ENCODE peak calls at places on chromosomes 16 and 17, in five cellular contexts. One of them, this sample, is unnamed.

GRCh38 chr16:11112723-11113348 is 143.2 kb downstream of the SOCS1 start:
- DNase-seq in A549: no peak
- DNase-seq in HepG2: no peak
- DNase-seq in K562: peak
- DNase-seq in H1: no peak
- DNase-seq in this sample: no peak

GRCh38 chr16:1581804-1582203 is 30.1 kb downstream of the IFT140 start:
- DNase-seq in A549: no peak
- DNase-seq in HepG2: no peak
- DNase-seq in K562: no peak
- DNase-seq in H1: no peak
- DNase-seq in this sample: no peak

GRCh38 chr17:40309031-40309937 is at the start of gene RARA:
- DNase-seq in A549: peak
- DNase-seq in HepG2: peak
- DNase-seq in K562: peak
- DNase-seq in H1: peak
- DNase-seq in this sample: no peak

GRCh38 chr16:58077796-58078195 is 51.4 kb downstream of the CFAP20 start:
- DNase-seq in A549: no peak
- DNase-seq in HepG2: no peak
- DNase-seq in K562: no peak
- DNase-seq in H1: no peak
- DNase-seq in this sample: no peak

GRCh38 chr17:36818134-36818825 is 119.0 kb upstream of the LHX1 start:
- DNase-seq in A549: no peak
- DNase-seq in HepG2: no peak
- DNase-seq in K562: no peak
- DNase-seq in H1: no peak
- DNase-seq in this sample: no peak

GRCh38 chr17:7912927-7913524 is 3.1 kb downstream of the RNF227 start:
- DNase-seq in A549: peak
- DNase-seq in HepG2: peak
- DNase-seq in K562: peak
- DNase-seq in H1: no peak
- DNase-seq in this sample: peak

GRCh38 chr17:4808378-4808767 is 1.4 kb downstream of the PLD2 start:
- DNase-seq in A549: no peak
- DNase-seq in HepG2: no peak
- DNase-seq in K562: peak
- DNase-seq in H1: no peak
- DNase-seq in this sample: no peak

GRCh38 chr17:9427460-9428315 is 147.9 kb downstream of the STX8 start:
- DNase-seq in A549: no peak
- DNase-seq in HepG2: no peak
- DNase-seq in K562: no peak
- DNase-seq in H1: no peak
- DNase-seq in this sample: peak

GRCh38 chr17:17682737-17683675 is 1.7 kb downstream of the RAI1 start:
- DNase-seq in A549: peak
- DNase-seq in HepG2: no peak
- DNase-seq in K562: peak
- DNase-seq in H1: no peak
- DNase-seq in this sample: peak

GRCh38 chr16:55555436-55555835 is 11.0 kb upstream of the CAPNS2 start:
- DNase-seq in A549: no peak
- DNase-seq in HepG2: no peak
- DNase-seq in K562: no peak
- DNase-seq in H1: no peak
- DNase-seq in this sample: peak

GRCh38 chr17:44970136-44970737 is 2.1 kb upstream of the C1QL1 start:
- DNase-seq in A549: no peak
- DNase-seq in HepG2: no peak
- DNase-seq in K562: no peak
- DNase-seq in H1: peak
- DNase-seq in this sample: no peak

GRCh38 chr17:57873261-57874057 is 23.6 kb upstream of the MRPS23 start:
- DNase-seq in A549: no peak
- DNase-seq in HepG2: no peak
- DNase-seq in K562: no peak
- DNase-seq in H1: no peak
- DNase-seq in this sample: no peak

GRCh38 chr17:14038206-14038605 is 31.1 kb upstream of the COX10 start:
- DNase-seq in A549: no peak
- DNase-seq in HepG2: no peak
- DNase-seq in K562: peak
- DNase-seq in H1: no peak
- DNase-seq in this sample: peak

GRCh38 chr17:19354123-19354522 is 8.4 kb downstream of the B9D1 start:
- DNase-seq in A549: no peak
- DNase-seq in HepG2: no peak
- DNase-seq in K562: no peak
- DNase-seq in H1: no peak
- DNase-seq in this sample: peak

GRCh38 chr16:54282202-54282922 is 4.2 kb downstream of the IRX3 start:
- DNase-seq in A549: peak
- DNase-seq in HepG2: no peak
- DNase-seq in K562: peak
- DNase-seq in H1: peak
- DNase-seq in this sample: no peak

GRCh38 chr16:48558269-48558915 is 51.6 kb downstream of the N4BP1 start:
- DNase-seq in A549: no peak
- DNase-seq in HepG2: no peak
- DNase-seq in K562: no peak
- DNase-seq in H1: no peak
- DNase-seq in this sample: peak

GRCh38 chr17:79978545-79978852 is 57.2 kb downstream of the TBC1D16 start:
- DNase-seq in A549: no peak
- DNase-seq in HepG2: no peak
- DNase-seq in K562: no peak
- DNase-seq in H1: no peak
- DNase-seq in this sample: no peak

GRCh38 chr17:76527430-76528111 is 9.9 kb downstream of the CYGB start:
- DNase-seq in A549: no peak
- DNase-seq in HepG2: peak
- DNase-seq in K562: no peak
- DNase-seq in H1: peak
- DNase-seq in this sample: peak

GRCh38 chr17:40433551-40434384 is 9.5 kb upstream of the IGFBP4 start:
- DNase-seq in A549: peak
- DNase-seq in HepG2: no peak
- DNase-seq in K562: peak
- DNase-seq in H1: peak
- DNase-seq in this sample: no peak

GRCh38 chr17:36544049-36544319 is 735 bp upstream of the GGNBP2 start:
- DNase-seq in A549: peak
- DNase-seq in HepG2: peak
- DNase-seq in K562: peak
- DNase-seq in H1: no peak
- DNase-seq in this sample: peak

GRCh38 chr17:78651551-78651950 is 74.4 kb upstream of the DNAH17 start:
- DNase-seq in A549: no peak
- DNase-seq in HepG2: no peak
- DNase-seq in K562: no peak
- DNase-seq in H1: no peak
- DNase-seq in this sample: peak

GRCh38 chr17:77096570-77097214 is 44.1 kb upstream of the SEC14L1 start:
- DNase-seq in A549: peak
- DNase-seq in HepG2: peak
- DNase-seq in K562: no peak
- DNase-seq in H1: no peak
- DNase-seq in this sample: peak

GRCh38 chr17:46769531-46770438 is 48.7 kb downstream of the WNT3 start:
- DNase-seq in A549: no peak
- DNase-seq in HepG2: no peak
- DNase-seq in K562: no peak
- DNase-seq in H1: peak
- DNase-seq in this sample: no peak

GRCh38 chr16:13305019-13305755 is 403.8 kb downstream of the SHISA9 start:
- DNase-seq in A549: no peak
- DNase-seq in HepG2: no peak
- DNase-seq in K562: no peak
- DNase-seq in H1: no peak
- DNase-seq in this sample: no peak

GRCh38 chr17:61997649-61998048 is 67.4 kb downstream of the MED13 start:
- DNase-seq in A549: no peak
- DNase-seq in HepG2: no peak
- DNase-seq in K562: no peak
- DNase-seq in H1: no peak
- DNase-seq in this sample: peak

DNA sequence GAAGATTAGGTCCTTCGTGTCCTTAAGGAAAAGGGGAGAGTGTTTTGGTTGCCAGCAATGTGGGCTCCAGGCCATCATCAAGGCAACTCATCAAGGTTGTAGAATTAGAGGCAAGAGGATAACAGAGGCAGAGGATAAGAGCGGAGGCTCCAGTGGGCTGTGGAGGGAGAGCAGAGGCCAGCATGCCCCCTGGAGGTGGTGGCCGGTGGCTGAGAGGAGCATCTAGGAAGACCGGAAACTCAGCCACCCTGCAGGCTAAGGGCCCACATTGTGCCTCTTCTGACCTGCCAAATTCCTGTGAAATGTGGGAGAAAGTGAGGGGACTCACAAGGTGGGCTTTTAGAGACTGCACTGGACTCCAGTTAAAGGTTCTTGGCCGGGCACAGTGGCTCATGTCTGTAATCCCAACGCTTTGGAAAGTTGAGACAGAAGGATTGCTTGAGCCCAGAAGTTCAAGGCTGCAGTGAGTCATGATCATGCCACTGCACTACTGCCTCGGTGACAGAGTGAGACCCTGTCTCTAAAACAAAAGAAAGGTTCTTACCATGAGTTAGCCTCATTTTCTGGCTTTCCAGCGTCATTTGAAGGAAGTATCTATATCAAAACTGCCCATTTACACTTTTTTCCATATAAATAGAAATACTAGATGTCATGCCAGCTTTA is 62.7 kb upstream of the ADORA2B start:
- DNase-seq in A549: no peak
- DNase-seq in HepG2: peak
- DNase-seq in K562: peak
- DNase-seq in H1: peak
- DNase-seq in this sample: no peak
- TF ChIP-seq MAFK in A549: no peak
- TF ChIP-seq MAFK in HepG2: no peak
- TF ChIP-seq MAFK in K562: no peak
- TF ChIP-seq MAFK in H1: no peak
- TF ChIP-seq MAFK in this sample: no peak

GRCh38 chr16:67014641-67015315 is 14.2 kb upstream of the CBFB start:
- DNase-seq in A549: no peak
- DNase-seq in HepG2: no peak
- DNase-seq in K562: no peak
- DNase-seq in H1: no peak
- DNase-seq in this sample: no peak
- TF ChIP-seq MAFK in A549: no peak
- TF ChIP-seq MAFK in HepG2: no peak
- TF ChIP-seq MAFK in K562: no peak
- TF ChIP-seq MAFK in H1: no peak
- TF ChIP-seq MAFK in this sample: no peak

DNA sequence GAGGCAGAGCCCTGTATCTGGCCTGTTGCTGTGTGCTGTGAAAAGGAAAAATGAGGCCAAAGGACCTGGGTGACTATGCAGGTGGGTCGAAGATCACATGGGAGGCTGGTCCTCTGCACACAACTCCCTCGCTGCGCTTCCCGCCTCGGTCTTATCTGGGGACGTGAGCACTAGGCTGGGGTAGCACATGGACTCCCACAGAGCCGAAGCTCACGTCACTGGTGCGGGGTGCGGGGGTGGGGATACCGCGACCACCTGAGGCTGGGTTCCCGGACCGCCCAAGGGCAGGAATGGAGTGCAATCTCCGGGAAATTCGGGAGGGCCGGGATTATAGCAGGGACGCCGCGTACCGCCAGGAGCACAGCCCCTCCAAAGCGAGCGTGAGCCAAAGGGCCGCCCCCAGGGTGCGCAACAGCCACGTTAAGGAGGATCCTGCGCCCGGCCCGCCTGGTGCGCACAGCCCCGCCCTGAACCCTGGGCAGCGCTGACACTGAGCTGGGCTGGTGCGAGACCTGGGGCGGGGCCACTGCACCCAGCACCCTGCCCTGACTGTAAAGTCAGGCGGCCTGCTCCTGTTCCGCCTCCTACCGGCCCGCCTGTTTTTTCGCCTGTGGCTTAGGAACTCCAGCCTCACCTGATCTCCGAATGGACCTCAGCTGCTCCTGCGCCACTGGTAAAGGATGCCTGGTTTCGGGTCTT is 4.8 kb downstream of the MT1A start:
- DNase-seq in A549: peak
- DNase-seq in HepG2: peak
- DNase-seq in K562: peak
- DNase-seq in H1: peak
- DNase-seq in this sample: no peak
- TF ChIP-seq MAFK in A549: no peak
- TF ChIP-seq MAFK in HepG2: no peak
- TF ChIP-seq MAFK in K562: no peak
- TF ChIP-seq MAFK in H1: no peak
- TF ChIP-seq MAFK in this sample: no peak

GRCh38 chr16:87790278-87791023 is 24.7 kb upstream of the KLHDC4 start:
- DNase-seq in A549: peak
- DNase-seq in HepG2: no peak
- DNase-seq in K562: no peak
- DNase-seq in H1: no peak
- DNase-seq in this sample: peak
- TF ChIP-seq MAFK in A549: no peak
- TF ChIP-seq MAFK in HepG2: no peak
- TF ChIP-seq MAFK in K562: no peak
- TF ChIP-seq MAFK in H1: no peak
- TF ChIP-seq MAFK in this sample: no peak

GRCh38 chr17:29575511-29576213 is 7.2 kb downstream of the TP53I13 start:
- DNase-seq in A549: no peak
- DNase-seq in HepG2: no peak
- DNase-seq in K562: no peak
- DNase-seq in H1: no peak
- DNase-seq in this sample: no peak
- TF ChIP-seq MAFK in A549: no peak
- TF ChIP-seq MAFK in HepG2: no peak
- TF ChIP-seq MAFK in K562: no peak
- TF ChIP-seq MAFK in H1: no peak
- TF ChIP-seq MAFK in this sample: no peak